ENCODE peak calls at places on chromosomes 2 and 18, in ten cellular contexts. O is ovary, K is nephron progenitor cell, V is mucosa of descending colon, U is coronary artery, G is choroid plexus epithelial cell, H is WTC11, M is kidney, Q is fibroblast of pulmonary artery, R is fibroblast of lung. L is an unnamed sample.
A peak's percentile ranks its signal among the peaks of the same experiment; 100 is the strongest.

GRCh38 chr2:101556033-101556459 is 81.1 kb upstream of the RFX8 start:
- DNase-seq in O (no peak), U (no peak), H (no peak), G (no peak), K (peak; percentile 3), Q (no peak), R (no peak), V (no peak), M (no peak), L (no peak)

GRCh38 chr18:48790226-48790863 is 160.4 kb downstream of the SMAD7 start:
- DNase-seq in U (peak; percentile 91), H (peak; percentile 8), V (no peak), Q (peak; percentile 65), M (peak; percentile 93), G (peak; percentile 81), K (no peak), O (peak; percentile 60), R (peak; percentile 37), L (no peak)

GRCh38 chr2:221402072-221402471 is 170.0 kb downstream of the EPHA4 start:
- DNase-seq in G (peak; percentile 52), O (no peak), R (no peak), V (no peak), U (no peak), H (no peak), K (no peak), M (no peak), Q (peak; percentile 5), L (no peak)

GRCh38 chr2:119741001-119741400 is 18.7 kb upstream of the PTPN4 start:
- DNase-seq in H (no peak), U (no peak), K (no peak), R (no peak), M (no peak), Q (no peak), G (no peak), V (no peak), O (no peak), L (no peak)

GRCh38 chr2:219457784-219458369 is 23.2 kb downstream of the SPEG start:
- DNase-seq in R (no peak), K (no peak), H (peak; percentile 36), U (no peak), O (no peak), V (no peak), Q (no peak), G (no peak), M (peak; percentile 20), L (no peak)

GRCh38 chr2:166180951-166181812 is 53.4 kb upstream of the SCN1A start:
- DNase-seq in V (peak; percentile 33), O (no peak), M (peak; percentile 60), Q (peak; percentile 64), U (no peak), H (peak; percentile 71), R (peak; percentile 54), K (peak; percentile 70), G (peak; percentile 78), L (peak; percentile 75)

GRCh38 chr2:16774980-16775963 is 109.6 kb upstream of the CYRIA start:
- DNase-seq in K (peak; percentile 20), U (no peak), Q (peak; percentile 11), H (peak; percentile 39), R (peak; percentile 44), G (peak; percentile 49), M (no peak), O (no peak), V (no peak), L (peak; percentile 21)

GRCh38 chr2:72114693-72115051 is 33.0 kb downstream of the CYP26B1 start:
- DNase-seq in R (no peak), G (no peak), O (no peak), H (no peak), Q (no peak), V (no peak), M (no peak), K (no peak), U (peak; percentile 62), L (no peak)

GRCh38 chr2:168350380-168350779 is 103.0 kb upstream of the STK39 start:
- DNase-seq in G (peak; percentile 52), V (peak; percentile 44), R (no peak), Q (peak; percentile 13), H (no peak), K (no peak), O (no peak), M (no peak), U (no peak), L (no peak)

GRCh38 chr2:128489580-128490273 is 171.1 kb upstream of the HS6ST1 start:
- DNase-seq in K (no peak), V (no peak), O (no peak), M (no peak), R (no peak), H (no peak), G (peak; percentile 19), U (peak; percentile 43), Q (no peak), L (peak; percentile 9)

GRCh38 chr2:236684534-236685256 is 115.1 kb downstream of the ACKR3 start:
- DNase-seq in R (no peak), G (no peak), O (no peak), U (no peak), K (peak; percentile 30), V (no peak), M (no peak), Q (no peak), H (peak; percentile 55), L (no peak)

GRCh38 chr2:8243748-8244147 is 438.1 kb upstream of the ID2 start:
- DNase-seq in M (no peak), Q (no peak), H (no peak), G (no peak), U (no peak), K (no peak), R (no peak), O (no peak), V (no peak), L (no peak)

GRCh38 chr2:34570266-34570872 is 971.3 kb upstream of the FAM98A start:
- DNase-seq in K (peak; percentile 14), Q (no peak), H (peak; percentile 23), U (no peak), R (no peak), O (no peak), G (peak; percentile 2), M (no peak), V (no peak), L (peak; percentile 61)

GRCh38 chr2:57758686-57759085 is 287.9 kb upstream of the VRK2 start:
- DNase-seq in H (no peak), R (no peak), G (no peak), O (no peak), K (no peak), M (no peak), V (no peak), Q (no peak), U (no peak), L (no peak)

GRCh38 chr2:239676716-239677454 is 276.1 kb upstream of the HDAC4 start:
- DNase-seq in O (no peak), Q (no peak), R (no peak), V (no peak), U (peak; percentile 57), G (no peak), M (no peak), H (no peak), K (peak; percentile 44), L (peak; percentile 9)

GRCh38 chr18:75247041-75247551 is 36.5 kb downstream of the TSHZ1 start:
- DNase-seq in G (peak; percentile 52), K (no peak), O (no peak), V (no peak), R (peak; percentile 84), M (no peak), Q (peak; percentile 66), H (no peak), U (no peak), L (no peak)

GRCh38 chr2:19425419-19425818 is 67.0 kb upstream of the OSR1 start:
- DNase-seq in R (peak; percentile 41), V (no peak), M (no peak), G (peak; percentile 26), O (no peak), Q (peak; percentile 57), H (no peak), U (no peak), K (no peak), L (no peak)

GRCh38 chr2:19426941-19427340 is 68.5 kb upstream of the OSR1 start:
- DNase-seq in O (no peak), Q (peak; percentile 51), R (no peak), G (peak; percentile 18), K (no peak), M (no peak), H (no peak), U (no peak), V (no peak), L (no peak)

DNA sequence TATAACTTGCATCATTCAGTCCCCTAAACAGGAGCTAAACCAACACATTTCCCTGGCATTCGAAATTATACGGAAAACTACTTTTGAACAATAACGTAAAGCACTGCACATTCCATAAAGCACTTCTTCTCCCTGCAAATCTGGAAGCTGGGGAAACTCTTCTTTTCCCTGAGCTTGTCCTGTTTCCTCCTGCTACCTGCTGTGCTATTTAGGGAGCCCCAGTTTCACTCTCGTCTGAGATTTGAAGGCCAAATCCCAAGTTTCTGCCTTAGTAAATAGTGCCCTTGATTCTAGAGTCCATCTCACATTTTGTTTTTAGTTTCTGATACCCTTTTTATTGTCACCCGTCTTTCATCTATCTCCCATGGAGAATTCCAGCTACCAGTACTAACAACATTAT is 67.7 kb upstream of the OSR1 start:
- DNase-seq in O (no peak), R (no peak), G (no peak), K (no peak), U (no peak), M (no peak), Q (no peak), V (no peak), H (no peak), L (no peak)
- TF ChIP-seq CTCF in O (no peak), R (no peak), G (no peak), K (no peak), U (no peak), M (no peak), Q (no peak), V (no peak), H (no peak), L (no peak)

GRCh38 chr2:109715302-109715937 is 78.7 kb upstream of the RGPD5 start:
- DNase-seq in O (no peak), V (peak; percentile 64), Q (peak; percentile 53), U (no peak), K (no peak), M (no peak), H (peak; percentile 25), G (peak; percentile 54), R (no peak), L (peak; percentile 66)
- TF ChIP-seq CTCF in O (peak; percentile 11), V (peak; percentile 67), Q (peak; percentile 53), U (no peak), K (peak; percentile 16), M (peak; percentile 55), H (no peak), G (peak; percentile 67), R (no peak), L (peak; percentile 19)

GRCh38 chr2:41521191-41521590 is 526.6 kb upstream of the PKDCC start:
- DNase-seq in R (no peak), O (no peak), H (no peak), Q (no peak), V (no peak), G (no peak), M (no peak), K (no peak), U (no peak), L (no peak)
- TF ChIP-seq CTCF in R (no peak), O (no peak), H (no peak), Q (no peak), V (no peak), G (no peak), M (no peak), K (no peak), U (no peak), L (no peak)

DNA sequence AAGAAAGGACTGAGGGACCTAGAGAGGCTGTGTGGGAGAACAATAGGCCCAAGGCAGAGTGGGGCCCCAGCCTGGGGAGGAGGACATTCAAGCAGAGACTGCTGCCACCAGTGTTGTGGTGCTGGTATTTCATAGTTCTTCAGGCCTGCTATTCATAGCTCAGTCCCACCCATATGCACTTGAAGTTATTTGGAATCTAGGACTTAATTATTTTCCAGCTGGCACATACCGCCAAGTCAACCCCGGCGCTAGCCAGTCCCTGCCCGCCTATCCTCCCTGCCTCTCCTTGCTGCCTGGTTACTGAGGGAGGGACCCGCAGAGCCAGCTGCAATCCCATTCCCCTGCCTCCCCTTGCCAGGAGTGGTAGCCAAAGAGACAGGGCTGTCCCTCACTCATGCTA is 141.2 kb downstream of the CABLES1 start:
- DNase-seq in Q (no peak), G (no peak), U (no peak), H (no peak), M (no peak), R (no peak), K (no peak), V (no peak), O (no peak), L (no peak)
- TF ChIP-seq CTCF in Q (no peak), G (no peak), U (no peak), H (no peak), M (no peak), R (no peak), K (no peak), V (no peak), O (no peak), L (no peak)

L was measured in testis.